ENCODE peak calls at places on chromosomes 13 and 19, in five cellular contexts. E is breast epithelium, R is heart right ventricle, X is cardiac muscle cell, F is testis. D is an unnamed sample. For H3K27me3, the result is how much of the 10 kb centered on the place peaks cover.

GRCh38 chr13:48437381-48437780 is 24.5 kb upstream of the LPAR6 start:
- DNase-seq in E (no peak), R (peak), X (peak), F (peak), D (no peak)

GRCh38 chr13:26486550-26486949 is 70.9 kb upstream of the WASF3 start:
- DNase-seq in E (no peak), R (peak), X (no peak), F (peak), D (no peak)

GRCh38 chr19:4042731-4043082 is 24.0 kb downstream of the ZBTB7A start:
- DNase-seq in E (peak), R (no peak), X (no peak), F (no peak), D (no peak)

GRCh38 chr19:38792250-38793111 is 3.5 kb downstream of the LGALS7B start:
- DNase-seq in E (no peak), R (peak), X (peak), F (no peak), D (no peak)

GRCh38 chr19:35995655-35995993 is 636 bp downstream of the SDHAF1 start:
- DNase-seq in E (no peak), R (peak), X (peak), F (peak), D (no peak)

GRCh38 chr19:2164020-2164988 is 571 bp downstream of the DOT1L start:
- DNase-seq in E (no peak), R (no peak), X (no peak), F (no peak), D (no peak)

GRCh38 chr13:42997381-42997780 is 5.3 kb upstream of the EPSTI1 start:
- DNase-seq in E (no peak), R (no peak), X (peak), F (no peak), D (no peak)

GRCh38 chr13:20118268-20119140 is 42.3 kb downstream of the GJA3 start:
- DNase-seq in E (no peak), R (peak), X (peak), F (peak), D (no peak)

GRCh38 chr13:59890064-59890463 is 273.7 kb downstream of the DIAPH3 start:
- DNase-seq in E (no peak), R (no peak), X (peak), F (no peak), D (no peak)

GRCh38 chr13:37375724-37376123 is 222.8 kb downstream of the POSTN start:
- DNase-seq in E (no peak), R (no peak), X (no peak), F (no peak), D (no peak)

GRCh38 chr19:58001895-58002369 is 688 bp downstream of the ZNF606 start:
- DNase-seq in E (no peak), R (no peak), X (no peak), F (no peak), D (no peak)

GRCh38 chr19:3770136-3771032 is 1.6 kb downstream of the RAX2 start:
- DNase-seq in E (no peak), R (no peak), X (no peak), F (no peak), D (no peak)

GRCh38 chr13:68176486-68176885 is 946.4 kb upstream of the PCDH9 start:
- DNase-seq in E (no peak), R (no peak), X (peak), F (no peak), D (peak)

GRCh38 chr19:46009530-46010510 is 13.0 kb downstream of the PGLYRP1 start:
- DNase-seq in E (no peak), R (peak), X (peak), F (peak), D (no peak)

GRCh38 chr19:16338470-16339360 is 14.1 kb downstream of the KLF2 start:
- DNase-seq in E (no peak), R (no peak), X (peak), F (peak), D (peak)

GRCh38 chr19:1651548-1652394 is 644 bp downstream of the TCF3 start:
- DNase-seq in E (no peak), R (peak), X (peak), F (peak), D (no peak)

GRCh38 chr19:35344511-35345031 is 3.1 kb upstream of the FFAR1 start:
- DNase-seq in E (peak), R (no peak), X (no peak), F (peak), D (no peak)

GRCh38 chr13:40589285-40590109 is 76.9 kb downstream of the FOXO1 start:
- DNase-seq in E (no peak), R (no peak), X (peak), F (peak), D (peak)

GRCh38 chr19:1324792-1325567 is 39.3 kb downstream of the EFNA2 start:
- DNase-seq in E (peak), R (peak), X (peak), F (peak), D (no peak)

GRCh38 chr13:33487575-33488243 is 202.2 kb upstream of the STARD13 start:
- DNase-seq in E (no peak), R (no peak), X (peak), F (peak), D (no peak)

GRCh38 chr19:18225702-18226468 is at the start of gene PDE4C:
- DNase-seq in E (no peak), R (peak), X (peak), F (no peak), D (no peak)

GRCh38 chr19:34367424-34367957 is 2.5 kb downstream of the GPI start:
- DNase-seq in E (no peak), R (no peak), X (no peak), F (no peak), D (no peak)

GRCh38 chr19:13036366-13036976 is 41.2 kb downstream of the NFIX start:
- DNase-seq in E (peak), R (no peak), X (peak), F (no peak), D (no peak)

GRCh38 chr13:99657848-99658265 is 156.6 kb downstream of the TM9SF2 start:
- DNase-seq in E (no peak), R (peak), X (peak), F (peak), D (no peak)

GRCh38 chr13:23979361-23980159 is 82.3 kb upstream of the C1QTNF9B start:
- DNase-seq in E (peak), R (peak), X (peak), F (peak), D (peak)

GRCh38 chr13:93079294-93079693 is 147.3 kb upstream of the GPC6 start:
- DNase-seq in E (no peak), R (no peak), X (peak), F (no peak), D (no peak)

GRCh38 chr13:110245421-110245899 is 61.5 kb downstream of the COL4A1 start:
- DNase-seq in E (no peak), R (no peak), X (peak), F (no peak), D (no peak)

GRCh38 chr19:16366056-16366432 is 41.4 kb downstream of the KLF2 start:
- DNase-seq in E (no peak), R (no peak), X (no peak), F (no peak), D (no peak)

GRCh38 chr19:49744946-49745381 is 18.1 kb downstream of the TSKS start:
- DNase-seq in E (no peak), R (no peak), X (no peak), F (peak), D (no peak)

GRCh38 chr13:48194392-48194754 is 38.6 kb upstream of the ITM2B start:
- DNase-seq in E (no peak), R (no peak), X (peak), F (peak), D (no peak)

GRCh38 chr13:63184693-63185092 is 1769.0 kb upstream of the PCDH20 start:
- DNase-seq in E (no peak), R (no peak), X (peak), F (no peak), D (peak)

GRCh38 chr13:101267656-101268055 is 148.7 kb downstream of the NALCN start:
- DNase-seq in E (no peak), R (no peak), X (no peak), F (no peak), D (peak)

GRCh38 chr13:101661839-101662238 is 209.4 kb downstream of the ITGBL1 start:
- DNase-seq in E (no peak), R (no peak), X (no peak), F (no peak), D (no peak)

GRCh38 chr13:80338781-80339577 is 1.9 kb downstream of the SPRY2 start:
- DNase-seq in E (peak), R (peak), X (peak), F (peak), D (no peak)

GRCh38 chr19:44553478-44554171 is 24.1 kb upstream of the CEACAM20 start:
- DNase-seq in E (no peak), R (no peak), X (no peak), F (no peak), D (no peak)

GRCh38 chr19:44551850-44552249 is 22.4 kb upstream of the CEACAM20 start:
- DNase-seq in E (no peak), R (no peak), X (no peak), F (no peak), D (no peak)

GRCh38 chr19:44549507-44549906 is 20.0 kb upstream of the CEACAM20 start:
- DNase-seq in E (no peak), R (no peak), X (no peak), F (no peak), D (no peak)

GRCh38 chr19:44554641-44555246 is 25.3 kb upstream of the CEACAM20 start:
- DNase-seq in E (no peak), R (no peak), X (no peak), F (no peak), D (no peak)

DNA sequence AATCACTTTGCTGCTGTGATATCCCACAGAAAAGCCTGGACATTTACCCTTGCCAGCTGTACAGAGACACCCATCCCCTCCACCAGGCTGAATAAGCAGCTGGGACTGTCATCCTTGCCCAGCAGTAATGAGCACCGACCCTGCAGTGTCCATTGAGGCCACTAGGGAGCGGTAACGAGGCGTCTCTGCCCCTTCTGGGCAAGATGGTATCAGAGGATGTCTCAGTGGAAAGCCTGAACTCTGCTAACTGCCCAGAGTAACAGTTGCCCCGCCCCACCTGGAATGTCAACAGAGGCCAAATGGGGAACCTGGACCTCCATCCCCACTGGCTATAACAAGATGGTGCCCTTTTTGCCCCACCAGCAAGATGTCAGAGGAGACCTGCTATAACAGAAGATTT is 22.8 kb upstream of the CEACAM20 start:
- DNase-seq in E (no peak), R (peak), X (peak), F (peak), D (no peak)
- TF ChIP-seq CTCF in E (no peak), R (no peak), X (peak), F (no peak), D (peak)

GRCh38 chr13:77815330-77815729 is 103.3 kb downstream of the EDNRB start:
- DNase-seq in E (no peak), R (no peak), X (peak), F (no peak), D (no peak)
- H3K4me3 ChIP-seq in E (no peak), R (no peak), X (no peak), F (no peak), D (no peak)

DNA sequence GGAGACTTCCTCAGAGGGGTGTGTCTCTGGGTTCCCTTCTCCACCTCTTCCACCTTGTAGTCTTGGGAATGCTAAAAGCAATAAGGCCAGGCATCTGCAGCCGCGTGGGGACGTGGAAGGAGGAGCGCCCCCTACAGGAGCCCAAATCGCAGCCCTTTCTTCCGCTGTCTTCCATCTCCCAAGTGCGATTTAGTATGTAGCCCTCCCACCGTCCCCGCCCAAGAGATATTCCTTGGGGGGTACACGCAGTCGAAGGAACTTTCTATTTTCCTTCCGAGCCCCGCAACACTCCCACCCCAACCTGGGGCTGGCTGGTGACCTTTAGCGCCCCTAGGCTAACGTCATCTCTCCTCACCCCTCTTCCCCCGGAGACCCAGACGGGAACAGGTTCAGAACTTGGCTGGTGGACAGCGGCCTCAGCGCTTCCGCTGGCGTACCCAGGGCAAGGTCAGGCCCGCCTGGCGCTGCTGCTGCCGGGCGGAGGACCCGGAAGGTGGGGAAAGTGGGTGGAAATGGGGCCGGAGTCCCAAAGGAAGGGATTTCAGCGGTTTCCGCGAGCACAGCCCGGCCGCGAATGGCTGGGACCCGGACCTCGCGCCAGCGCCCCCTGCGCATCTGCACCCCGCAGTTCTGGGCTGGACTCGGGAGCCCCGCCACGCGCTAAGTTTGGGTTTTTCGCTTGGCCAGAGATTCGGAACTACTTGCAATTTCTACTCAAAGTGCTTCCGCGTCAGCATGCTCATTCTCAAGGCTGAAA is 2.1 kb upstream of the PCDH8 start:
- DNase-seq in E (peak), R (peak), X (peak), F (peak), D (no peak)
- H3K27me3 ChIP-seq in E (half or more), R (half or more), X (under half), F (under half), D (half or more)

GRCh38 chr19:5753743-5754142 is 30.8 kb downstream of the PRR22 start:
- DNase-seq in E (no peak), R (no peak), X (no peak), F (no peak), D (no peak)

GRCh38 chr19:5749505-5749904 is 29.1 kb downstream of the CATSPERD start:
- DNase-seq in E (no peak), R (no peak), X (no peak), F (no peak), D (no peak)

GRCh38 chr19:5751709-5752108 is 31.3 kb downstream of the CATSPERD start:
- DNase-seq in E (no peak), R (no peak), X (no peak), F (no peak), D (no peak)
- TF ChIP-seq CTCF in E (no peak), R (no peak), X (no peak), F (no peak), D (no peak)

GRCh38 chr19:54418030-54418929 is 3.0 kb downstream of the TTYH1 start:
- DNase-seq in E (no peak), R (no peak), X (peak), F (peak), D (no peak)

GRCh38 chr19:54415208-54415900 is at the start of gene TTYH1:
- DNase-seq in E (no peak), R (no peak), X (no peak), F (peak), D (no peak)

GRCh38 chr19:54414156-54414555 is 1.1 kb upstream of the TTYH1 start:
- DNase-seq in E (no peak), R (no peak), X (no peak), F (no peak), D (no peak)

GRCh38 chr19:54416695-54417491 is 1.6 kb downstream of the TTYH1 start:
- DNase-seq in E (no peak), R (no peak), X (no peak), F (no peak), D (no peak)

GRCh38 chr19:54415901-54416621 is 797 bp downstream of the TTYH1 start:
- DNase-seq in E (no peak), R (no peak), X (no peak), F (no peak), D (no peak)
- H3K4me3 ChIP-seq in E (peak), R (peak), X (peak), F (peak), D (no peak)

GRCh38 chr13:73828811-73829210 is 305.4 kb downstream of the KLF12 start:
- DNase-seq in E (no peak), R (no peak), X (no peak), F (no peak), D (no peak)

GRCh38 chr13:73833331-73834070 is 300.7 kb downstream of the KLF12 start:
- DNase-seq in E (no peak), R (no peak), X (no peak), F (no peak), D (no peak)

GRCh38 chr13:73827434-73827833 is 306.8 kb downstream of the KLF12 start:
- DNase-seq in E (no peak), R (no peak), X (no peak), F (no peak), D (no peak)

GRCh38 chr13:73835138-73835721 is 299.0 kb downstream of the KLF12 start:
- DNase-seq in E (no peak), R (no peak), X (peak), F (no peak), D (no peak)

DNA sequence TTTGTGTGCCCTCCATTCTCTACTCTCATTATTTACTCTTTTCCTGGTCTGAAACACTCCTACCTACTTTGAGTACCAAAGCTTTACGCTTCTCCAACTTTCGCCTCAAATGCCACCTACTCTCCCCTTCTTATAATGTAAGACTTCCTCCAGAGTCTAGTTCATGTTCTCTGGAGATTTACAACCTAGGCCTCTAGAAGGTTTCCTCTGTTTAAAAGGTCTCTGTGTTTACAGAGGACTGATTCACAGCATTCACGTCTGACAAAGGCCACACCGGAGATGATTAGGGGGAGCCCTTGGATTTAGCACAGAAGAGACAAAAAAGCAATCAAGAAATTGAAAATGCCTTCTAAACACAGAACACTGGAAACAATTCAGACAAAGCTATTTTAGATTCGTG is 302.0 kb downstream of the KLF12 start:
- DNase-seq in E (no peak), R (no peak), X (no peak), F (no peak), D (no peak)
- H3K27me3 ChIP-seq in E (under half), R (under half), X (under half), F (under half), D (under half)

GRCh38 chr19:29858000-29858596 is 46.3 kb downstream of the CCNE1 start:
- DNase-seq in E (peak), R (no peak), X (no peak), F (no peak), D (no peak)
- TF ChIP-seq CTCF in E (peak), R (peak), X (peak), F (no peak), D (peak)

D was measured in kidney epithelial cell.